ENCODE peak calls at places on chromosomes 16 and 17, in nine cellular contexts. One of them, this sample, is unnamed.

GRCh38 chr16:88533945-88534641 is 36.1 kb upstream of the ZC3H18 start:
- DNase-seq in GM10248: peak
- DNase-seq in GM23248: peak
- DNase-seq in T-helper 17 cell: peak
- DNase-seq in CD8-positive, alpha-beta T cell: peak
- DNase-seq in stimulated activated CD4-positive, alpha-beta T cell treated with anti-CD3 and anti-CD28 coated beads, TNF-alpha, amount 100 ng/mL, for 1 hour: peak
- DNase-seq in endothelial cell of umbilical vein: peak
- DNase-seq in ovary: peak
- DNase-seq in lung microvascular endothelial cell: peak
- DNase-seq in this sample: peak

GRCh38 chr16:19520861-19521331 is 1.0 kb downstream of the GDE1 start:
- DNase-seq in GM10248: peak
- DNase-seq in GM23248: peak
- DNase-seq in T-helper 17 cell: no peak
- DNase-seq in CD8-positive, alpha-beta T cell: no peak
- DNase-seq in stimulated activated CD4-positive, alpha-beta T cell treated with anti-CD3 and anti-CD28 coated beads, TNF-alpha, amount 100 ng/mL, for 1 hour: no peak
- DNase-seq in endothelial cell of umbilical vein: peak
- DNase-seq in ovary: no peak
- DNase-seq in lung microvascular endothelial cell: no peak
- DNase-seq in this sample: peak

GRCh38 chr17:51391992-51392654 is 131.8 kb downstream of the UTP18 start:
- DNase-seq in GM10248: no peak
- DNase-seq in GM23248: no peak
- DNase-seq in T-helper 17 cell: no peak
- DNase-seq in CD8-positive, alpha-beta T cell: no peak
- DNase-seq in stimulated activated CD4-positive, alpha-beta T cell treated with anti-CD3 and anti-CD28 coated beads, TNF-alpha, amount 100 ng/mL, for 1 hour: no peak
- DNase-seq in endothelial cell of umbilical vein: no peak
- DNase-seq in ovary: no peak
- DNase-seq in lung microvascular endothelial cell: no peak
- DNase-seq in this sample: no peak

GRCh38 chr17:39979865-39980401 is 674 bp upstream of the PSMD3 start:
- DNase-seq in GM10248: no peak
- DNase-seq in GM23248: peak
- DNase-seq in T-helper 17 cell: no peak
- DNase-seq in CD8-positive, alpha-beta T cell: no peak
- DNase-seq in stimulated activated CD4-positive, alpha-beta T cell treated with anti-CD3 and anti-CD28 coated beads, TNF-alpha, amount 100 ng/mL, for 1 hour: no peak
- DNase-seq in endothelial cell of umbilical vein: no peak
- DNase-seq in ovary: no peak
- DNase-seq in lung microvascular endothelial cell: no peak
- DNase-seq in this sample: no peak

GRCh38 chr16:68093816-68094613 is 8.8 kb downstream of the NFATC3 start:
- DNase-seq in GM10248: no peak
- DNase-seq in GM23248: peak
- DNase-seq in T-helper 17 cell: no peak
- DNase-seq in CD8-positive, alpha-beta T cell: no peak
- DNase-seq in stimulated activated CD4-positive, alpha-beta T cell treated with anti-CD3 and anti-CD28 coated beads, TNF-alpha, amount 100 ng/mL, for 1 hour: no peak
- DNase-seq in endothelial cell of umbilical vein: no peak
- DNase-seq in ovary: no peak
- DNase-seq in lung microvascular endothelial cell: no peak
- DNase-seq in this sample: peak

GRCh38 chr16:85554114-85554790 is 58.9 kb upstream of the GSE1 start:
- DNase-seq in GM10248: peak
- DNase-seq in GM23248: peak
- DNase-seq in T-helper 17 cell: peak
- DNase-seq in CD8-positive, alpha-beta T cell: peak
- DNase-seq in stimulated activated CD4-positive, alpha-beta T cell treated with anti-CD3 and anti-CD28 coated beads, TNF-alpha, amount 100 ng/mL, for 1 hour: peak
- DNase-seq in endothelial cell of umbilical vein: peak
- DNase-seq in ovary: peak
- DNase-seq in lung microvascular endothelial cell: peak
- DNase-seq in this sample: peak

GRCh38 chr17:28925912-28926365 is 23.1 kb upstream of the DHRS13 start:
- DNase-seq in GM10248: peak
- DNase-seq in GM23248: peak
- DNase-seq in T-helper 17 cell: no peak
- DNase-seq in CD8-positive, alpha-beta T cell: peak
- DNase-seq in stimulated activated CD4-positive, alpha-beta T cell treated with anti-CD3 and anti-CD28 coated beads, TNF-alpha, amount 100 ng/mL, for 1 hour: no peak
- DNase-seq in endothelial cell of umbilical vein: peak
- DNase-seq in ovary: no peak
- DNase-seq in lung microvascular endothelial cell: no peak
- DNase-seq in this sample: peak

GRCh38 chr17:48505788-48506187 is 25.0 kb downstream of the HOXB1 start:
- DNase-seq in GM10248: peak
- DNase-seq in GM23248: peak
- DNase-seq in T-helper 17 cell: no peak
- DNase-seq in CD8-positive, alpha-beta T cell: no peak
- DNase-seq in stimulated activated CD4-positive, alpha-beta T cell treated with anti-CD3 and anti-CD28 coated beads, TNF-alpha, amount 100 ng/mL, for 1 hour: no peak
- DNase-seq in endothelial cell of umbilical vein: peak
- DNase-seq in ovary: no peak
- DNase-seq in lung microvascular endothelial cell: peak
- DNase-seq in this sample: peak

GRCh38 chr16:84013787-84014569 is 28.6 kb downstream of the SLC38A8 start:
- DNase-seq in GM10248: peak
- DNase-seq in GM23248: peak
- DNase-seq in T-helper 17 cell: no peak
- DNase-seq in CD8-positive, alpha-beta T cell: no peak
- DNase-seq in stimulated activated CD4-positive, alpha-beta T cell treated with anti-CD3 and anti-CD28 coated beads, TNF-alpha, amount 100 ng/mL, for 1 hour: peak
- DNase-seq in endothelial cell of umbilical vein: peak
- DNase-seq in ovary: no peak
- DNase-seq in lung microvascular endothelial cell: peak
- DNase-seq in this sample: peak

GRCh38 chr17:55264640-55265298 is at the start of gene HLF:
- DNase-seq in GM10248: peak
- DNase-seq in GM23248: peak
- DNase-seq in T-helper 17 cell: peak
- DNase-seq in CD8-positive, alpha-beta T cell: peak
- DNase-seq in stimulated activated CD4-positive, alpha-beta T cell treated with anti-CD3 and anti-CD28 coated beads, TNF-alpha, amount 100 ng/mL, for 1 hour: peak
- DNase-seq in endothelial cell of umbilical vein: peak
- DNase-seq in ovary: peak
- DNase-seq in lung microvascular endothelial cell: peak
- DNase-seq in this sample: peak

GRCh38 chr16:20906225-20906870 is 5.8 kb downstream of the LYRM1 start:
- DNase-seq in GM10248: no peak
- DNase-seq in GM23248: peak
- DNase-seq in T-helper 17 cell: no peak
- DNase-seq in CD8-positive, alpha-beta T cell: no peak
- DNase-seq in stimulated activated CD4-positive, alpha-beta T cell treated with anti-CD3 and anti-CD28 coated beads, TNF-alpha, amount 100 ng/mL, for 1 hour: no peak
- DNase-seq in endothelial cell of umbilical vein: peak
- DNase-seq in ovary: no peak
- DNase-seq in lung microvascular endothelial cell: peak
- DNase-seq in this sample: peak

GRCh38 chr17:66098040-66098439 is 93.9 kb downstream of the CEP112 start:
- DNase-seq in GM10248: no peak
- DNase-seq in GM23248: peak
- DNase-seq in T-helper 17 cell: no peak
- DNase-seq in CD8-positive, alpha-beta T cell: no peak
- DNase-seq in stimulated activated CD4-positive, alpha-beta T cell treated with anti-CD3 and anti-CD28 coated beads, TNF-alpha, amount 100 ng/mL, for 1 hour: no peak
- DNase-seq in endothelial cell of umbilical vein: no peak
- DNase-seq in ovary: no peak
- DNase-seq in lung microvascular endothelial cell: no peak
- DNase-seq in this sample: peak

GRCh38 chr16:71288570-71288889 is 672 bp downstream of the CMTR2 start:
- DNase-seq in GM10248: no peak
- DNase-seq in GM23248: peak
- DNase-seq in T-helper 17 cell: no peak
- DNase-seq in CD8-positive, alpha-beta T cell: no peak
- DNase-seq in stimulated activated CD4-positive, alpha-beta T cell treated with anti-CD3 and anti-CD28 coated beads, TNF-alpha, amount 100 ng/mL, for 1 hour: no peak
- DNase-seq in endothelial cell of umbilical vein: no peak
- DNase-seq in ovary: no peak
- DNase-seq in lung microvascular endothelial cell: peak
- DNase-seq in this sample: no peak

GRCh38 chr16:30780021-30780420 is 7.0 kb downstream of the ZNF629 start:
- DNase-seq in GM10248: no peak
- DNase-seq in GM23248: no peak
- DNase-seq in T-helper 17 cell: no peak
- DNase-seq in CD8-positive, alpha-beta T cell: no peak
- DNase-seq in stimulated activated CD4-positive, alpha-beta T cell treated with anti-CD3 and anti-CD28 coated beads, TNF-alpha, amount 100 ng/mL, for 1 hour: no peak
- DNase-seq in endothelial cell of umbilical vein: no peak
- DNase-seq in ovary: no peak
- DNase-seq in lung microvascular endothelial cell: no peak
- DNase-seq in this sample: no peak

GRCh38 chr17:4487820-4488716 is 10.6 kb upstream of the SPNS2 start:
- DNase-seq in GM10248: no peak
- DNase-seq in GM23248: no peak
- DNase-seq in T-helper 17 cell: no peak
- DNase-seq in CD8-positive, alpha-beta T cell: no peak
- DNase-seq in stimulated activated CD4-positive, alpha-beta T cell treated with anti-CD3 and anti-CD28 coated beads, TNF-alpha, amount 100 ng/mL, for 1 hour: no peak
- DNase-seq in endothelial cell of umbilical vein: no peak
- DNase-seq in ovary: no peak
- DNase-seq in lung microvascular endothelial cell: no peak
- DNase-seq in this sample: no peak

GRCh38 chr17:75812096-75813001 is 27.7 kb downstream of the UNK start:
- DNase-seq in GM10248: no peak
- DNase-seq in GM23248: no peak
- DNase-seq in T-helper 17 cell: no peak
- DNase-seq in CD8-positive, alpha-beta T cell: no peak
- DNase-seq in stimulated activated CD4-positive, alpha-beta T cell treated with anti-CD3 and anti-CD28 coated beads, TNF-alpha, amount 100 ng/mL, for 1 hour: no peak
- DNase-seq in endothelial cell of umbilical vein: no peak
- DNase-seq in ovary: no peak
- DNase-seq in lung microvascular endothelial cell: no peak
- DNase-seq in this sample: no peak

GRCh38 chr16:68146583-68146982 is 61.4 kb downstream of the NFATC3 start:
- DNase-seq in GM10248: no peak
- DNase-seq in GM23248: peak
- DNase-seq in T-helper 17 cell: no peak
- DNase-seq in CD8-positive, alpha-beta T cell: no peak
- DNase-seq in stimulated activated CD4-positive, alpha-beta T cell treated with anti-CD3 and anti-CD28 coated beads, TNF-alpha, amount 100 ng/mL, for 1 hour: no peak
- DNase-seq in endothelial cell of umbilical vein: peak
- DNase-seq in ovary: no peak
- DNase-seq in lung microvascular endothelial cell: peak
- DNase-seq in this sample: peak

GRCh38 chr17:40097087-40097486 is 3.3 kb downstream of the NR1D1 start:
- DNase-seq in GM10248: no peak
- DNase-seq in GM23248: no peak
- DNase-seq in T-helper 17 cell: no peak
- DNase-seq in CD8-positive, alpha-beta T cell: no peak
- DNase-seq in stimulated activated CD4-positive, alpha-beta T cell treated with anti-CD3 and anti-CD28 coated beads, TNF-alpha, amount 100 ng/mL, for 1 hour: no peak
- DNase-seq in endothelial cell of umbilical vein: no peak
- DNase-seq in ovary: no peak
- DNase-seq in lung microvascular endothelial cell: no peak
- DNase-seq in this sample: no peak

GRCh38 chr16:70151941-70152509 is 21.6 kb upstream of the CLEC18C start:
- DNase-seq in GM10248: peak
- DNase-seq in GM23248: no peak
- DNase-seq in T-helper 17 cell: no peak
- DNase-seq in CD8-positive, alpha-beta T cell: no peak
- DNase-seq in stimulated activated CD4-positive, alpha-beta T cell treated with anti-CD3 and anti-CD28 coated beads, TNF-alpha, amount 100 ng/mL, for 1 hour: no peak
- DNase-seq in endothelial cell of umbilical vein: no peak
- DNase-seq in ovary: no peak
- DNase-seq in lung microvascular endothelial cell: no peak
- DNase-seq in this sample: no peak

GRCh38 chr17:49707608-49708514 is at the start of gene SLC35B1:
- DNase-seq in GM10248: peak
- DNase-seq in GM23248: peak
- DNase-seq in T-helper 17 cell: peak
- DNase-seq in CD8-positive, alpha-beta T cell: peak
- DNase-seq in stimulated activated CD4-positive, alpha-beta T cell treated with anti-CD3 and anti-CD28 coated beads, TNF-alpha, amount 100 ng/mL, for 1 hour: peak
- DNase-seq in endothelial cell of umbilical vein: peak
- DNase-seq in ovary: peak
- DNase-seq in lung microvascular endothelial cell: peak
- DNase-seq in this sample: peak

GRCh38 chr17:39596543-39597267 is 11.0 kb downstream of the NEUROD2 start:
- DNase-seq in GM10248: no peak
- DNase-seq in GM23248: no peak
- DNase-seq in T-helper 17 cell: no peak
- DNase-seq in CD8-positive, alpha-beta T cell: no peak
- DNase-seq in stimulated activated CD4-positive, alpha-beta T cell treated with anti-CD3 and anti-CD28 coated beads, TNF-alpha, amount 100 ng/mL, for 1 hour: no peak
- DNase-seq in endothelial cell of umbilical vein: no peak
- DNase-seq in ovary: no peak
- DNase-seq in lung microvascular endothelial cell: no peak
- DNase-seq in this sample: no peak

This sample was measured in EH.